ENCODE peak calls at places on chromosomes 16 and 17, in seven cellular contexts. S is glutamatergic neuron; D is GDM1; Z is ovary; W is stimulated activated naive CD8-positive, alpha-beta T cell treated with anti-CD3 and anti-CD28 coated beads, Interleukin-15, Interleukin-2, amounts not matched to agents 100 U/mL and 50 U/mL, for 24 hours; L is Peyer's patch; F is foreskin fibroblast. U is an unnamed sample.

GRCh38 chr16:87979352-87979751 is 28.1 kb downstream of the BANP start:
- DNase-seq in D (no peak), S (no peak), W (no peak), L (no peak), F (no peak), Z (no peak), U (no peak)

GRCh38 chr16:10552998-10553491 is 27.4 kb downstream of the EMP2 start:
- DNase-seq in W (peak), Z (no peak), L (peak), F (no peak), S (peak), D (peak), U (no peak)

GRCh38 chr16:11836653-11837244 is 14.6 kb downstream of the RSL1D1 start:
- DNase-seq in Z (no peak), F (peak), L (no peak), S (no peak), W (no peak), D (no peak), U (no peak)

GRCh38 chr17:70320642-70321345 is 151.5 kb downstream of the KCNJ2 start:
- DNase-seq in L (no peak), Z (no peak), W (no peak), F (peak), D (no peak), S (no peak), U (no peak)

GRCh38 chr17:2090804-2091534 is 36.1 kb downstream of the HIC1 start:
- DNase-seq in L (no peak), Z (peak), F (peak), W (no peak), D (no peak), S (no peak), U (no peak)

GRCh38 chr16:20355114-20355782 is 2.7 kb upstream of the UMOD start:
- DNase-seq in S (no peak), L (no peak), D (no peak), Z (no peak), W (no peak), F (no peak), U (no peak)

GRCh38 chr16:20942271-20942670 is 41.7 kb downstream of the LYRM1 start:
- DNase-seq in Z (no peak), L (no peak), F (no peak), D (no peak), W (no peak), S (no peak), U (no peak)

GRCh38 chr16:87701066-87701425 is 64.7 kb downstream of the KLHDC4 start:
- DNase-seq in W (no peak), D (no peak), S (no peak), Z (no peak), L (peak), F (no peak), U (no peak)

GRCh38 chr16:88924834-88925539 is 52.0 kb downstream of the CBFA2T3 start:
- DNase-seq in W (peak), D (no peak), Z (no peak), L (peak), S (peak), F (peak), U (peak)

GRCh38 chr17:1764274-1764673 is 2.4 kb downstream of the SERPINF1 start:
- DNase-seq in F (peak), S (peak), L (peak), W (peak), D (peak), Z (peak), U (peak)

GRCh38 chr17:80005360-80006338 is 30.0 kb downstream of the TBC1D16 start:
- DNase-seq in D (no peak), W (peak), F (peak), L (no peak), S (peak), Z (no peak), U (no peak)

GRCh38 chr16:12228607-12229499 is 252.3 kb downstream of the SNX29 start:
- DNase-seq in L (peak), S (peak), F (peak), D (peak), Z (peak), W (peak), U (no peak)

GRCh38 chr17:19440421-19440820 is 29.4 kb downstream of the RNF112 start:
- DNase-seq in S (no peak), L (no peak), F (no peak), Z (no peak), D (no peak), W (no peak), U (no peak)

GRCh38 chr16:71559855-71560254 is 17.0 kb downstream of the TAT start:
- DNase-seq in D (no peak), W (no peak), S (no peak), Z (no peak), F (no peak), L (no peak), U (no peak)

U was measured in GF-D8.